ENCODE peak calls at places on chromosomes 4 and X, in five cellular contexts. D, Q, W, H and N are unnamed samples.

GRCh38 chr4:154960476-154960875 is 179.4 kb downstream of the RBM46 start:
- DNase-seq in D (no peak), Q (no peak), W (no peak), H (no peak), N (no peak)

GRCh38 chr4:113637363-113637762 is 124.2 kb downstream of the CAMK2D start:
- DNase-seq in D (peak), Q (no peak), W (no peak), H (no peak), N (no peak)

GRCh38 chrX:65196758-65197371 is 220.6 kb upstream of the ZC4H2 start:
- DNase-seq in D (peak), Q (no peak), W (no peak), H (no peak), N (no peak)

GRCh38 chr4:95050980-95051688 is 293.4 kb downstream of the BMPR1B start:
- DNase-seq in D (no peak), Q (no peak), W (no peak), H (no peak), N (no peak)

GRCh38 chrX:2928127-2928582 is 984 bp downstream of the ARSD start:
- DNase-seq in D (no peak), Q (peak), W (no peak), H (peak), N (peak)

GRCh38 chr4:1075809-1076524 is 37.4 kb downstream of the RNF212 start:
- DNase-seq in D (no peak), Q (no peak), W (no peak), H (no peak), N (no peak)

GRCh38 chr4:21775703-21776102 is 172.9 kb downstream of the KCNIP4 start:
- DNase-seq in D (no peak), Q (no peak), W (no peak), H (no peak), N (no peak)

GRCh38 chr4:115090483-115091075 is 22.8 kb downstream of the NDST4 start:
- DNase-seq in D (peak), Q (no peak), W (no peak), H (no peak), N (no peak)

GRCh38 chr4:167550021-167550420 is 315.7 kb upstream of the SPOCK3 start:
- DNase-seq in D (no peak), Q (no peak), W (no peak), H (no peak), N (no peak)

GRCh38 chr4:47519239-47519883 is 34.3 kb downstream of the ATP10D start:
- DNase-seq in D (no peak), Q (no peak), W (no peak), H (no peak), N (no peak)

GRCh38 chr4:107213410-107213809 is 177.3 kb upstream of the DKK2 start:
- DNase-seq in D (no peak), Q (no peak), W (no peak), H (no peak), N (no peak)

GRCh38 chr4:7582313-7583096 is 147.8 kb upstream of the PSAPL1 start:
- DNase-seq in D (no peak), Q (no peak), W (no peak), H (no peak), N (no peak)

GRCh38 chr4:54568184-54568583 is 89.6 kb upstream of the KIT start:
- DNase-seq in D (peak), Q (no peak), W (no peak), H (no peak), N (no peak)

GRCh38 chrX:33831211-33831610 is 300.9 kb downstream of the FAM47A start:
- DNase-seq in D (peak), Q (no peak), W (no peak), H (no peak), N (no peak)

GRCh38 chr4:26874110-26874509 is 13.5 kb downstream of the STIM2 start:
- DNase-seq in D (no peak), Q (no peak), W (no peak), H (no peak), N (no peak)

GRCh38 chrX:119625843-119626242 is 19.6 kb upstream of the NKRF start:
- DNase-seq in D (no peak), Q (no peak), W (no peak), H (no peak), N (no peak)

GRCh38 chrX:5957506-5957905 is 271.2 kb downstream of the NLGN4X start:
- DNase-seq in D (no peak), Q (no peak), W (no peak), H (no peak), N (no peak)

GRCh38 chr4:153326513-153326912 is 18.0 kb upstream of the MND1 start:
- DNase-seq in D (peak), Q (no peak), W (no peak), H (no peak), N (no peak)

GRCh38 chr4:121484633-121485032 is 103.8 kb upstream of the QRFPR start:
- DNase-seq in D (peak), Q (no peak), W (no peak), H (no peak), N (no peak)

DNA sequence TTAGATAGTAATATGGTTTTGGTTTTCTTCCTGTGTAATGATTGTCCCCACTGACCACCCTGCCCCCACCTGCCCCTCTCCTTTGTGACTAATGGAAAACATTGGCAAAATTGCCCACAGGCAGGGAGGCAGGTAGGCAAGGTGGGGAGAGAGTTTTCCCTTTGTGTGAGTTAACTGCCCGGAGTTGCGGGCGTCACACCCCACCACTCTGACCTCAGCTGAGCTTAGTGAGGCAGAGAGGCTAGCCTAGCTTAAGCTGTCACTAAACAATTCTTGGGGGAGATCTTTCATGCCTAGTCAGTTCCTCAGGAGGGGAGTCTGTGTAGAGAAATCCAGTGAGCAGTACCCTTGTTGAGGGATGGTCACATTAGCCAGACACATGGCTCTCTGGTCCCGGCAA is 245.3 kb downstream of the BCOR start:
- DNase-seq in D (peak), Q (no peak), W (no peak), H (no peak), N (no peak)
- TF ChIP-seq CTCF in D (no peak), Q (no peak), W (no peak), H (no peak), N (no peak)

GRCh38 chrX:7921750-7922149 is 5.5 kb downstream of the PNPLA4 start:
- DNase-seq in D (no peak), Q (no peak), W (no peak), H (no peak), N (no peak)

GRCh38 chrX:7927259-7928167 is at the start of gene PNPLA4:
- DNase-seq in D (peak), Q (peak), W (peak), H (peak), N (peak)

GRCh38 chrX:7926501-7926900 is 712 bp downstream of the PNPLA4 start:
- DNase-seq in D (peak), Q (no peak), W (no peak), H (no peak), N (no peak)

GRCh38 chrX:7925867-7926472 is 1.2 kb downstream of the PNPLA4 start:
- DNase-seq in D (peak), Q (peak), W (no peak), H (peak), N (no peak)

GRCh38 chrX:7926914-7927258 is 327 bp downstream of the PNPLA4 start:
- DNase-seq in D (no peak), Q (no peak), W (no peak), H (peak), N (no peak)
- H3K4me3 ChIP-seq in D (peak), Q (peak), W (peak), H (peak), N (peak)

GRCh38 chrX:23783569-23784486 is 855 bp downstream of the SAT1 start:
- DNase-seq in D (peak), Q (no peak), W (no peak), H (no peak), N (no peak)
- H3K27ac ChIP-seq in D (peak), Q (peak), W (peak), H (peak), N (peak)

GRCh38 chrX:21839334-21840198 is at the start of gene MBTPS2:
- DNase-seq in D (peak), Q (peak), W (peak), H (peak), N (peak)

GRCh38 chrX:21837056-21837455 is 2.4 kb upstream of the MBTPS2 start:
- DNase-seq in D (peak), Q (no peak), W (no peak), H (no peak), N (no peak)

GRCh38 chrX:21838937-21839333 is 482 bp upstream of the MBTPS2 start:
- DNase-seq in D (peak), Q (no peak), W (no peak), H (no peak), N (no peak)

GRCh38 chrX:21843179-21843578 is 3.8 kb downstream of the MBTPS2 start:
- DNase-seq in D (no peak), Q (no peak), W (no peak), H (no peak), N (no peak)

GRCh38 chrX:21840199-21840557 is 761 bp downstream of the MBTPS2 start:
- DNase-seq in D (no peak), Q (no peak), W (no peak), H (no peak), N (no peak)
- TF ChIP-seq CTCF in D (no peak), Q (no peak), W (no peak), H (no peak), N (no peak)